ENCODE peak calls at places on chromosomes 5 and 9, in four cellular contexts. U is stomach, J is uterus, S is endodermal cell. V is an unnamed sample. For H3K4me1, the result is how much of the 10 kb centered on the place peaks cover.

GRCh38 chr5:73387630-73388370 is 60.8 kb downstream of the FOXD1 start:
- DNase-seq in U (no peak), J (no peak), S (no peak), V (no peak)

GRCh38 chr5:132639706-132640130 is 18.3 kb upstream of the IL13 start:
- DNase-seq in U (no peak), J (no peak), S (no peak), V (no peak)

GRCh38 chr5:143126121-143127019 is 277.1 kb downstream of the NR3C1 start:
- DNase-seq in U (no peak), J (no peak), S (no peak), V (no peak)

GRCh38 chr9:126504977-126505455 is 108.7 kb upstream of the LMX1B start:
- DNase-seq in U (no peak), J (no peak), S (no peak), V (peak)

GRCh38 chr9:123335227-123335985 is 20.6 kb upstream of the CRB2 start:
- DNase-seq in U (no peak), J (no peak), S (peak), V (no peak)

GRCh38 chr5:173324115-173325001 is 3.9 kb downstream of the STC2 start:
- DNase-seq in U (peak), J (peak), S (peak), V (peak)

GRCh38 chr9:114799441-114799840 is 6.4 kb downstream of the TNFSF15 start:
- DNase-seq in U (no peak), J (no peak), S (peak), V (no peak)

GRCh38 chr9:131656356-131657030 is 83.4 kb downstream of the RAPGEF1 start:
- DNase-seq in U (peak), J (no peak), S (no peak), V (no peak)

GRCh38 chr5:91339053-91339710 is 43.9 kb downstream of the ARRDC3 start:
- DNase-seq in U (no peak), J (no peak), S (no peak), V (no peak)

GRCh38 chr5:166596043-166596442 is 1695.4 kb upstream of the WWC1 start:
- DNase-seq in U (no peak), J (no peak), S (no peak), V (no peak)

GRCh38 chr5:133242221-133242835 is 190.5 kb downstream of the HSPA4 start:
- DNase-seq in U (no peak), J (no peak), S (no peak), V (no peak)

GRCh38 chr5:43190755-43191603 is 1.0 kb upstream of the NIM1K start:
- DNase-seq in U (no peak), J (no peak), S (no peak), V (no peak)

GRCh38 chr5:150255659-150256415 is 33.7 kb downstream of the CAMK2A start:
- DNase-seq in U (no peak), J (no peak), S (no peak), V (peak)

GRCh38 chr9:134205636-134206316 is 41.4 kb upstream of the RNU6ATAC start:
- DNase-seq in U (no peak), J (peak), S (no peak), V (peak)

GRCh38 chr5:171444582-171444981 is 25.1 kb downstream of the FGF18 start:
- DNase-seq in U (no peak), J (no peak), S (no peak), V (no peak)

GRCh38 chr5:128536861-128537305 is 1.2 kb downstream of the FBN2 start:
- DNase-seq in U (no peak), J (no peak), S (peak), V (no peak)

GRCh38 chr5:128536229-128536860 is 1.7 kb downstream of the FBN2 start:
- DNase-seq in U (no peak), J (no peak), S (peak), V (no peak)

GRCh38 chr5:128535225-128535624 is 2.8 kb downstream of the FBN2 start:
- DNase-seq in U (no peak), J (no peak), S (no peak), V (no peak)

GRCh38 chr5:128532776-128533175 is 5.3 kb downstream of the FBN2 start:
- DNase-seq in U (no peak), J (no peak), S (no peak), V (no peak)

GRCh38 chr5:128534729-128535128 is 3.3 kb downstream of the FBN2 start:
- DNase-seq in U (no peak), J (no peak), S (no peak), V (no peak)
- TF ChIP-seq CTCF in U (no peak), J (no peak), S (no peak), V (no peak)

GRCh38 chr5:56851258-56851941 is 36.1 kb downstream of the MAP3K1 start:
- DNase-seq in U (no peak), J (no peak), S (no peak), V (no peak)

GRCh38 chr5:56848206-56848605 is 32.9 kb downstream of the MAP3K1 start:
- DNase-seq in U (no peak), J (no peak), S (no peak), V (no peak)

GRCh38 chr5:56850423-56850822 is 35.1 kb downstream of the MAP3K1 start:
- DNase-seq in U (no peak), J (no peak), S (no peak), V (no peak)

GRCh38 chr5:56852228-56853000 is 37.1 kb downstream of the MAP3K1 start:
- DNase-seq in U (no peak), J (no peak), S (no peak), V (no peak)

DNA sequence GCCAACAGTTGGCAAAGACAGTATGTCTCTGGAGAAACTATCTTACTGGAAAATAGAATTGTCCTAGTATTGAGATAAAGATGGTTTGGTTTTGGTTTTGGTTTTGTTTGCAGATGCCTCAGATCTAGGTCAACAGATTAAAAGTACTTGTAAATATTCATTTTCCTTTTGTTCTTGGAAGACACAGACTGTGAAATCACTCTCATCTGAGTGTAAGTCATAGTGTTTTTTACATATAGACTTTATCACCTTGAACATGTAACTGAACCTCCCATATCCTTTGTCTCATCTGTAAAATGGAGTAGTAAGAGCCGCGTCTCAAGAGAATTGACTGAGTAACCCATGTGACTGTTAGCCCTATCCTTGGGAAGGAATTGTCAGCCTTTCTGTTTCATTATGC is 34.3 kb downstream of the MAP3K1 start:
- DNase-seq in U (no peak), J (no peak), S (no peak), V (no peak)
- H3K4me1 ChIP-seq in U (half or more), J (under half), S (under half), V (under half)

DNA sequence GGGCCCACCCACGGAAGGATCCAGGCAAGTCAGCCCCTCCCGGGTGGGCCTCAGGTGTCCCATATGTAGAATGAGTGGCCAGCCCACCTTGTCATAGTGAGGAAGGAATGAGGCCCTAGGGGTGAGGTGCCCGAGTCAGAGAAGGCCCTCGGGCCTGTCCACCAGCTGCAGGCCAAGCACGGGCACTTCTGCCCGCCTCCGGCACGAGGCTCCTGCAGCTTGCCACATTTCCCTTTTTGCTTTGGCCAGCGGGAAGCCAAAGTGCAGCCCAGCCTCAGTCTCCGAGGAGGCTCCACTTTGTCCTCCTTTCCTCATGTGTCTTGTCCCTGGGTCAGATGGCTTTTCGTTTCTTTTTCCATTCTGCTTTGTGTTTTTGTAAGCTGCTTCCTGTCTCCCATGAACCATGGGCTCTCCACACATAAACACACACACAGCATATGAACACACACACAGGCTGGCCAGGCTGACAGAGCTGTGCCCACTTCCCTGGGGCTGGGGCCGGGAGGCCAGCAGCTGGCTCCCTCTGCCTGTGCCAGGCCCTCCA is 72.8 kb downstream of the PSMB7 start:
- DNase-seq in U (no peak), J (no peak), S (no peak), V (no peak)
- H3K4me3 ChIP-seq in U (no peak), J (no peak), S (no peak), V (no peak)

GRCh38 chr5:176533894-176534611 is 3.1 kb downstream of the RNF44 start:
- DNase-seq in U (peak), J (peak), S (peak), V (no peak)
- TF ChIP-seq CTCF in U (no peak), J (no peak), S (peak), V (peak)

GRCh38 chr5:10366310-10367297 is 13.1 kb downstream of the MARCHF6 start:
- DNase-seq in U (peak), J (no peak), S (no peak), V (no peak)
- H3K4me1 ChIP-seq in U (half or more), J (under half), S (under half), V (under half)

GRCh38 chr5:160076997-160077396 is 42.3 kb downstream of the PWWP2A start:
- DNase-seq in U (no peak), J (no peak), S (no peak), V (no peak)

GRCh38 chr5:160075073-160075472 is 44.2 kb downstream of the PWWP2A start:
- DNase-seq in U (no peak), J (no peak), S (no peak), V (no peak)

GRCh38 chr5:160071521-160072299 is 47.5 kb downstream of the PWWP2A start:
- DNase-seq in U (no peak), J (peak), S (no peak), V (peak)
- H3K4me3 ChIP-seq in U (no peak), J (no peak), S (no peak), V (no peak)

GRCh38 chr5:45795458-45795857 is 99.3 kb upstream of the HCN1 start:
- DNase-seq in U (no peak), J (no peak), S (peak), V (no peak)

GRCh38 chr5:45793638-45794532 is 97.7 kb upstream of the HCN1 start:
- DNase-seq in U (no peak), J (no peak), S (no peak), V (no peak)

GRCh38 chr5:45800331-45800730 is 104.2 kb upstream of the HCN1 start:
- DNase-seq in U (no peak), J (no peak), S (no peak), V (no peak)

GRCh38 chr5:45799388-45799787 is 103.2 kb upstream of the HCN1 start:
- DNase-seq in U (no peak), J (no peak), S (no peak), V (no peak)

DNA sequence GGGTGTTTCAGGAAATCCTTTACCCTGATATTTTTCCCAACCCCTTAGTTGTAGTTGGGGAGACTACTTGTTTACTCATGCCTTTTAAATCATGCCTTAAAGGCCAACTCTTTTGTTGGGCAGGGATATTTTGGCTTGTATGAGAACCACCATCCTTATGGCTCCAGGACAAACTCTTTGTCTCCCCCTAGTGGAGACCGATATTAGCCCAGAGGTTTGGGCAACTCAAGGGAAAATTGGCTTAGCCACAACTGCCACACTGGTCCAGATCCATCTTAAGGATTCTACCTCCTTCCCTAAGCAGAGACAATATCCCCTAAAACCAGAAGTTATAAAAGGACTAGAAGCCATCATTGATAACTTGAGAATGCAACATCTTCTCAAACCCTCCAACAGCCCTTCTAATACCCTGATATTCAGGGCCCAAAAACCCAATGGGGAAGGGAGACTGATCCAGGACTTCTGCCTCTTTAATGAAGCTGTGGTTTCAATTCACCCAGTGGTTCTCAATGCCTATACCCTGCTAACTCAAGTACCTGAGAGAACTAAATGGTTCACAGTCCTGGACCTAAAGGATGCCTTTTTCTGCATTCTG is 100.9 kb upstream of the HCN1 start:
- DNase-seq in U (no peak), J (no peak), S (peak), V (peak)
- TF ChIP-seq CTCF in U (no peak), J (no peak), S (peak), V (peak)

GRCh38 chr5:34034497-34035327 is 8.3 kb downstream of the C1QTNF3 start:
- DNase-seq in U (no peak), J (no peak), S (no peak), V (no peak)

GRCh38 chr5:34031966-34032365 is 11.0 kb downstream of the C1QTNF3 start:
- DNase-seq in U (no peak), J (no peak), S (no peak), V (no peak)

GRCh38 chr5:34030058-34030457 is 13.0 kb downstream of the C1QTNF3 start:
- DNase-seq in U (no peak), J (no peak), S (no peak), V (no peak)

GRCh38 chr5:34028349-34028748 is 14.7 kb downstream of the C1QTNF3 start:
- DNase-seq in U (no peak), J (no peak), S (no peak), V (no peak)

DNA sequence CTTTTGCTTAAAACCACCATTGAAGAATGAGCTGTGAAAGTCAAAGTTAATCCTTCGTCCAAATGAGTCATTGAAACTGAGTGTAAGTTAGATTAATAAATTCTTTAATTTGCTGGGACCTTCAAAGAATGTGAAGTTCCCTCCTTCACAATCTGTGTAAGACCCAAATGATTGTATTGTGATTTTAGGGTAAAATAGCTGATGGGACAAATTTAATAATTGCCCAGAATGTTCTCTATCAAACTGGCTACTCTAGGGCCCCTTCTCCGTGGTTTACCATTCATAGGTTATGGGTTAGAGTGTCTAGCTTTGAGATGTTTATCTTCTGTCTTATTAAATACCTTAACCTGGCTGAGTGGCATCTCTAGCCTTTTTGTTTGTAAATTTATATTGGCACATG is 11.9 kb downstream of the C1QTNF3 start:
- DNase-seq in U (no peak), J (no peak), S (no peak), V (no peak)
- H3K4me1 ChIP-seq in U (under half), J (under half), S (under half), V (under half)

DNA sequence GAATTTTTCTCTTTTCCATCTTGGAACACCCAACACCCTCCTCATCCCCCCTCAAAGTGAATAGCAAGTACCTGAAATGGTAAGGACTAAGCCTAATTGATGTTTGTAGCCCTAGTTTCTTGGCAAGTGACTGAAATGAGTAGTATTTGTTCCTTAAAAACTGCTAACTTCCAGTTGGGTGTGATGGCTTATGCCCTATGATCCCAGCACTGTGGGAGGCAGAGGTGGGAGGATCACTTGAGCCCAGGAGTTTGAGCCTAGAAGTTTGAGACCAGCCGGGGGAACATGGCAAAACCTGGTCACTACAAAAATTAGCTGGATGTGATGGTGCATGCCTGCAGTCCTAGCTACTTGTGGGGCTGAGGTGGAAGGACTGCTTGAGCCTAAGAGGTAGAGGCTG is 44.1 kb downstream of the ZFR start:
- DNase-seq in U (no peak), J (no peak), S (no peak), V (no peak)
- H3K4me3 ChIP-seq in U (no peak), J (no peak), S (no peak), V (no peak)

DNA sequence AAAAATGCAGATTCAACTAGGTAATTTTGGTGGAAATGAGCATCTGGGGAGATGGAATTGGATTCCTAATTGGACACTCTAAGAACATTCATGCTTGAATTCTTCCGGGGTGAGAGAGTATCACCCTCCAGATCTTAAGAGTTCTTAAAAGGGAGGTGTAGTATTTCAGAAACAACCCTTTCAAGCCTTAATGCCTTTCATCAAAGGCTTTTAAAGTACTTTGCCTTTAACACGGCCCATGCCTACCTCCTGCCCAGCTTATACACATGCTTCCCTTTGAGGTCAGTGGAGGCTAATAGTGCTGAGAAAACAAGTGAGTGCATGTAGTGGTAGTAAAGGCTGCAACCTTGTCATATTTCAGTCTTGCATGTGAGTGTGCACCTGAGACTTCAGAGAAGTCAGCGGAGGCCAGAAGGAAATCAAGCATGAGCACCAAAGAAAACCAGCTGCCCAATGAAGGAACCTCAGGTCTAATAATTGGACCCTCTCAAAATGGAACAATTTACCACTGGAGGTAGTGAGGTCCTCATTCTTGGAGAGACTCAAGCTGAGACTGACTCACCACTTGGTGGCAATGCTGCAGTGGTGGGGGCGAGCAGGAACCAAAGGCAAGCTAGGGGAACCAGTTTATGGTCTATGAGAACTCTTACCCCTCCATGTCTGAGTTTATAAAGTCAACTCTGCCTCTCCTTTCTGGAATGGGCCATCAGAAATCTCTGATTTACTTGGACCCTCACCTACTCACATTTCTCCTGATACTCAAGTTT is 98.4 kb upstream of the GDNF start:
- DNase-seq in U (no peak), J (no peak), S (no peak), V (no peak)
- TF ChIP-seq CTCF in U (no peak), J (no peak), S (no peak), V (no peak)

V was measured in BE2C.